ENCODE peak calls at places on chromosomes 13 and 19, in six cellular contexts. H is KBM-7, A is GM12865, V is AG09309, T is colonic mucosa, M is ELR. Q is an unnamed sample.

GRCh38 chr19:54804101-54804500 is 691 bp downstream of the KIR2DL4 start:
- DNase-seq in H (no peak), A (no peak), V (no peak), T (no peak), M (no peak), Q (no peak)

GRCh38 chr13:109309625-109310363 is 476.6 kb downstream of the IRS2 start:
- DNase-seq in H (no peak), A (no peak), V (no peak), T (no peak), M (no peak), Q (no peak)

GRCh38 chr19:8243146-8243545 is 34.0 kb downstream of the CERS4 start:
- DNase-seq in H (no peak), A (no peak), V (no peak), T (no peak), M (no peak), Q (no peak)

GRCh38 chr19:14004619-14005380 is 1.3 kb downstream of the RFX1 start:
- DNase-seq in H (no peak), A (peak), V (no peak), T (peak), M (no peak), Q (no peak)

GRCh38 chr13:37984357-37984756 is 114.8 kb upstream of the TRPC4 start:
- DNase-seq in H (peak), A (no peak), V (no peak), T (no peak), M (peak), Q (no peak)

GRCh38 chr13:98450012-98450411 is 126.9 kb downstream of the STK24 start:
- DNase-seq in H (no peak), A (no peak), V (no peak), T (no peak), M (no peak), Q (no peak)

GRCh38 chr13:19685034-19685433 is 51.6 kb downstream of the MPHOSPH8 start:
- DNase-seq in H (no peak), A (no peak), V (no peak), T (peak), M (no peak), Q (no peak)

GRCh38 chr13:28117689-28118377 is 17.5 kb upstream of the FLT3 start:
- DNase-seq in H (no peak), A (no peak), V (no peak), T (peak), M (no peak), Q (no peak)

GRCh38 chr19:46696052-46696451 is 20.9 kb downstream of the PRKD2 start:
- DNase-seq in H (no peak), A (no peak), V (no peak), T (no peak), M (no peak), Q (no peak)

GRCh38 chr19:2280633-2281264 is 1.2 kb downstream of the PEAK3 start:
- DNase-seq in H (no peak), A (no peak), V (no peak), T (no peak), M (no peak), Q (no peak)

GRCh38 chr13:113903912-113904311 is 40.0 kb upstream of the GAS6 start:
- DNase-seq in H (no peak), A (no peak), V (no peak), T (peak), M (no peak), Q (no peak)

GRCh38 chr13:31048521-31048920 is 113.2 kb downstream of the HSPH1 start:
- DNase-seq in H (no peak), A (no peak), V (no peak), T (no peak), M (peak), Q (peak)

GRCh38 chr19:51066816-51067215 is 1.9 kb upstream of the KLK13 start:
- DNase-seq in H (no peak), A (no peak), V (no peak), T (no peak), M (no peak), Q (no peak)

GRCh38 chr13:106558527-106558926 is 9.4 kb downstream of the ARGLU1 start:
- DNase-seq in H (no peak), A (no peak), V (no peak), T (no peak), M (no peak), Q (no peak)

GRCh38 chr19:44874317-44874716 is 16.7 kb upstream of the TOMM40 start:
- DNase-seq in H (no peak), A (no peak), V (no peak), T (no peak), M (no peak), Q (no peak)

GRCh38 chr13:43573787-43574562 is 212.8 kb downstream of the ENOX1 start:
- DNase-seq in H (no peak), A (peak), V (no peak), T (no peak), M (peak), Q (no peak)

GRCh38 chr13:45337803-45338202 is 3.2 kb downstream of the TPT1 start:
- DNase-seq in H (no peak), A (no peak), V (no peak), T (no peak), M (no peak), Q (no peak)

GRCh38 chr13:46641274-46642081 is 88.5 kb downstream of the LRCH1 start:
- DNase-seq in H (no peak), A (peak), V (no peak), T (no peak), M (no peak), Q (no peak)

Q was measured in A172.